ENCODE peak calls at places on chromosomes 1 and 21, in nine cellular contexts. V is amygdala; U is activated naive CD4-positive, alpha-beta T cell treated with anti-CD3 and anti-CD28 coated beads, Interleukin-2, amount 10 ng/mL, durations not matched to agents 7 days and 5 days; F is ecto neural progenitor cell; R is astrocyte of the cerebellum; W is AG09319; I is activated naive CD8-positive, alpha-beta T cell treated with anti-CD3 and anti-CD28 coated beads for 36 hours; M is stimulated activated CD4-positive, alpha-beta T cell treated with anti-CD3 and anti-CD28 coated beads, Interleukin-4, amount 100 ng/mL, for 4 hours; J is HepG2. B is an unnamed sample.

GRCh38 chr1:78718566-78718965 is 68.9 kb downstream of the IFI44 start:
- DNase-seq in M (no peak), U (no peak), R (peak), F (no peak), J (no peak), W (no peak), I (no peak), V (no peak), B (no peak)

GRCh38 chr1:66751160-66751559 is 1.1 kb upstream of the DYNLT5 start:
- DNase-seq in U (no peak), I (no peak), M (no peak), J (no peak), W (no peak), F (no peak), V (no peak), R (no peak), B (no peak)

GRCh38 chr1:19893687-19894086 is 11.5 kb downstream of the OTUD3 start:
- DNase-seq in J (no peak), F (no peak), W (no peak), U (no peak), I (no peak), R (no peak), V (no peak), M (no peak), B (no peak)

GRCh38 chr1:224933584-224933983 is 4.1 kb downstream of the DNAH14 start:
- DNase-seq in R (no peak), F (no peak), M (no peak), U (no peak), J (no peak), V (no peak), W (no peak), I (no peak), B (no peak)

GRCh38 chr1:240946926-240947325 is 335.0 kb upstream of the GREM2 start:
- DNase-seq in I (no peak), U (no peak), W (peak), V (no peak), F (no peak), M (no peak), J (peak), R (peak), B (no peak)

GRCh38 chr1:61887076-61887867 is 145.0 kb downstream of the PATJ start:
- DNase-seq in W (no peak), U (no peak), I (no peak), V (no peak), F (no peak), J (no peak), M (no peak), R (no peak), B (peak)

GRCh38 chr1:28417441-28418277 is 48.1 kb downstream of the PHACTR4 start:
- DNase-seq in R (no peak), W (peak), M (no peak), U (no peak), I (peak), F (no peak), V (no peak), J (no peak), B (no peak)

GRCh38 chr1:59747469-59748014 is 67.2 kb upstream of the HOOK1 start:
- DNase-seq in V (no peak), I (no peak), U (no peak), J (no peak), F (no peak), W (no peak), R (no peak), M (no peak), B (no peak)

GRCh38 chr21:32726742-32727477 is 903 bp downstream of the SYNJ1 start:
- DNase-seq in J (no peak), W (no peak), I (peak), M (peak), U (peak), F (no peak), V (no peak), R (no peak), B (peak)

GRCh38 chr1:208010487-208011079 is 99.7 kb upstream of the CD34 start:
- DNase-seq in F (no peak), J (no peak), R (no peak), V (no peak), I (no peak), W (no peak), U (no peak), M (no peak), B (no peak)

GRCh38 chr1:101237229-101237837 is 514 bp downstream of the S1PR1 start:
- DNase-seq in U (peak), J (no peak), I (peak), V (no peak), R (no peak), W (peak), M (no peak), F (no peak), B (no peak)

GRCh38 chr1:112440574-112440973 is 44.6 kb downstream of the CTTNBP2NL start:
- DNase-seq in I (no peak), R (no peak), J (no peak), W (no peak), F (no peak), V (no peak), U (no peak), M (no peak), B (no peak)

GRCh38 chr1:21626921-21627339 is 42.2 kb downstream of the RAP1GAP start:
- DNase-seq in I (no peak), R (no peak), F (no peak), W (no peak), J (no peak), U (no peak), V (no peak), M (no peak), B (no peak)

GRCh38 chr1:55317263-55317662 is 102.1 kb upstream of the USP24 start:
- DNase-seq in I (no peak), R (no peak), U (no peak), V (no peak), J (no peak), M (no peak), W (no peak), F (peak), B (no peak)

GRCh38 chr1:116806245-116806644 is 52.0 kb downstream of the CD2 start:
- DNase-seq in M (peak), U (peak), J (no peak), I (peak), R (no peak), F (no peak), W (no peak), V (no peak), B (no peak)

GRCh38 chr1:184854036-184854435 is 99.4 kb upstream of the EDEM3 start:
- DNase-seq in R (no peak), I (no peak), V (no peak), J (no peak), W (no peak), U (no peak), F (no peak), M (no peak), B (no peak)

GRCh38 chr1:94865369-94865768 is 45.2 kb downstream of the SLC44A3 start:
- DNase-seq in M (no peak), J (no peak), I (no peak), U (no peak), V (no peak), R (peak), F (no peak), W (no peak), B (no peak)

GRCh38 chr1:83641828-83642443 is 357.0 kb downstream of the TTLL7 start:
- DNase-seq in V (no peak), R (no peak), F (no peak), J (no peak), U (no peak), I (no peak), M (no peak), W (peak), B (no peak)

GRCh38 chr1:200776949-200777348 is 38.3 kb downstream of the CAMSAP2 start:
- DNase-seq in J (peak), F (no peak), I (no peak), U (no peak), W (no peak), R (no peak), M (no peak), V (no peak), B (no peak)

GRCh38 chr1:157092831-157093230 is 6.8 kb downstream of the ETV3L start:
- DNase-seq in I (no peak), J (no peak), R (no peak), M (no peak), U (no peak), W (no peak), V (no peak), F (peak), B (no peak)

GRCh38 chr1:37131281-37131680 is 97.0 kb upstream of the GRIK3 start:
- DNase-seq in I (no peak), U (no peak), V (no peak), F (no peak), W (no peak), M (no peak), R (no peak), J (peak), B (no peak)

GRCh38 chr1:158185770-158186705 is 5.3 kb downstream of the CD1D start:
- DNase-seq in W (no peak), F (no peak), M (no peak), U (no peak), I (no peak), V (no peak), J (no peak), R (no peak), B (no peak)

GRCh38 chr1:83857108-83857507 is 141.8 kb downstream of the TTLL7 start:
- DNase-seq in M (no peak), U (no peak), J (no peak), V (no peak), I (no peak), R (peak), W (peak), F (no peak), B (no peak)

GRCh38 chr1:46406881-46407608 is 12.9 kb downstream of the FAAH start:
- DNase-seq in F (no peak), R (no peak), M (no peak), V (no peak), J (no peak), I (no peak), W (no peak), U (no peak), B (no peak)

GRCh38 chr1:15543589-15544568 is 17.2 kb downstream of the DNAJC16 start:
- DNase-seq in I (no peak), M (no peak), F (no peak), J (no peak), U (no peak), V (no peak), W (no peak), R (no peak), B (no peak)

GRCh38 chr1:155673003-155673402 is 15.6 kb downstream of the YY1AP1 start:
- DNase-seq in R (no peak), J (no peak), I (no peak), M (no peak), U (no peak), V (no peak), W (no peak), F (no peak), B (no peak)

GRCh38 chr1:160133990-160134770 is 17.2 kb upstream of the ATP1A4 start:
- DNase-seq in M (no peak), U (no peak), I (no peak), V (no peak), R (no peak), W (no peak), F (no peak), J (no peak), B (no peak)

GRCh38 chr1:42211224-42211623 is 46.7 kb upstream of the GUCA2A start:
- DNase-seq in R (no peak), J (no peak), F (no peak), M (no peak), U (no peak), W (no peak), I (no peak), V (no peak), B (no peak)

GRCh38 chr1:184199797-184200170 is 148.3 kb downstream of the TSEN15 start:
- DNase-seq in M (no peak), J (no peak), F (no peak), U (no peak), V (no peak), I (no peak), R (no peak), W (no peak), B (no peak)

GRCh38 chr1:12065872-12066271 is 2.8 kb downstream of the TNFRSF8 start:
- DNase-seq in W (no peak), J (no peak), I (no peak), M (no peak), R (no peak), U (no peak), F (no peak), V (no peak), B (no peak)

GRCh38 chr1:25906644-25907300 is 553 bp upstream of the STMN1 start:
- DNase-seq in J (no peak), M (peak), F (peak), R (no peak), W (no peak), V (peak), U (peak), I (peak), B (peak)

GRCh38 chr1:208030320-208031091 is 119.6 kb upstream of the CD34 start:
- DNase-seq in I (no peak), M (no peak), R (peak), V (no peak), F (no peak), U (no peak), J (no peak), W (peak), B (no peak)

GRCh38 chr21:32520885-32521735 is 64.2 kb downstream of the TCP10L start:
- DNase-seq in V (peak), M (no peak), I (no peak), U (no peak), W (peak), J (no peak), R (peak), F (no peak), B (peak)

GRCh38 chr1:7863756-7864328 is 11.0 kb upstream of the UTS2 start:
- DNase-seq in I (no peak), J (no peak), R (no peak), F (no peak), V (no peak), W (no peak), U (no peak), M (no peak), B (no peak)